ENCODE peak calls at places on chromosomes 3 and 15, in ten cellular contexts. K is spleen; R is tibial nerve; J is WERI-Rb-1; Z is mucosa of descending colon; O is stomach; C is AG04450; H is sigmoid colon; M is A549; Q is effector memory CD4-positive, alpha-beta T cell. N is an unnamed sample.

GRCh38 chr15:52185151-52185561 is 6.0 kb downstream of the GNB5 start:
- DNase-seq in Q (no peak), H (no peak), M (no peak), K (no peak), C (no peak), J (no peak), R (no peak), Z (no peak), O (peak; percentile 38), N (no peak)

GRCh38 chr15:80579611-80580010 is 115.5 kb upstream of the ABHD17C start:
- DNase-seq in C (no peak), J (no peak), Z (no peak), R (no peak), H (peak; percentile 13), M (no peak), K (peak; percentile 39), Q (no peak), O (no peak), N (no peak)

GRCh38 chr15:96073908-96074307 is 256.6 kb upstream of the NR2F2 start:
- DNase-seq in M (no peak), K (no peak), C (no peak), H (no peak), R (no peak), O (no peak), Z (no peak), Q (no peak), J (no peak), N (no peak)

GRCh38 chr3:30470566-30470965 is 135.8 kb upstream of the TGFBR2 start:
- DNase-seq in Q (no peak), K (no peak), O (no peak), C (no peak), Z (no peak), M (no peak), H (no peak), R (no peak), J (no peak), N (no peak)

GRCh38 chr3:11478167-11478566 is 165.5 kb downstream of the VGLL4 start:
- DNase-seq in Z (no peak), M (no peak), J (no peak), H (no peak), O (no peak), R (no peak), C (no peak), Q (no peak), K (no peak), N (no peak)

GRCh38 chr3:39128951-39129350 is 21.5 kb downstream of the TTC21A start:
- DNase-seq in O (no peak), Z (no peak), K (peak; percentile 57), Q (no peak), C (no peak), J (no peak), R (no peak), H (peak; percentile 36), M (no peak), N (no peak)

GRCh38 chr3:32437898-32438297 is 46.2 kb downstream of the CMTM7 start:
- DNase-seq in R (no peak), H (no peak), K (no peak), Z (no peak), J (no peak), Q (no peak), C (no peak), M (no peak), O (no peak), N (no peak)

GRCh38 chr15:47959617-47960398 is 161.0 kb upstream of the SLC24A5 start:
- DNase-seq in O (no peak), C (no peak), K (no peak), R (no peak), Z (no peak), M (no peak), J (no peak), Q (no peak), H (no peak), N (no peak)

GRCh38 chr3:86815880-86816279 is 175.1 kb downstream of the VGLL3 start:
- DNase-seq in Z (no peak), K (no peak), H (no peak), C (no peak), O (no peak), J (no peak), R (no peak), M (no peak), Q (no peak), N (no peak)

GRCh38 chr15:75182187-75183131 is 19.2 kb upstream of the C15orf39 start:
- DNase-seq in C (no peak), O (no peak), K (no peak), M (no peak), H (peak; percentile 60), Z (no peak), R (no peak), Q (no peak), J (no peak), N (no peak)

GRCh38 chr3:134643150-134643675 is 7.6 kb downstream of the KY start:
- DNase-seq in J (no peak), C (no peak), Q (no peak), H (no peak), O (peak; percentile 8), Z (no peak), M (no peak), R (no peak), K (no peak), N (no peak)

GRCh38 chr3:134642445-134643149 is 8.2 kb downstream of the KY start:
- DNase-seq in O (peak; percentile 10), C (no peak), Q (no peak), Z (no peak), M (no peak), R (no peak), K (no peak), J (no peak), H (no peak), N (no peak)

GRCh38 chr3:134641671-134642300 is 9.0 kb downstream of the KY start:
- DNase-seq in C (no peak), J (no peak), R (no peak), Q (no peak), O (peak; percentile 3), H (no peak), Z (no peak), M (no peak), K (no peak), N (no peak)

GRCh38 chr3:134640378-134640777 is 10.4 kb downstream of the KY start:
- DNase-seq in Q (no peak), K (no peak), M (no peak), Z (no peak), H (no peak), C (no peak), O (no peak), J (no peak), R (no peak), N (no peak)

DNA sequence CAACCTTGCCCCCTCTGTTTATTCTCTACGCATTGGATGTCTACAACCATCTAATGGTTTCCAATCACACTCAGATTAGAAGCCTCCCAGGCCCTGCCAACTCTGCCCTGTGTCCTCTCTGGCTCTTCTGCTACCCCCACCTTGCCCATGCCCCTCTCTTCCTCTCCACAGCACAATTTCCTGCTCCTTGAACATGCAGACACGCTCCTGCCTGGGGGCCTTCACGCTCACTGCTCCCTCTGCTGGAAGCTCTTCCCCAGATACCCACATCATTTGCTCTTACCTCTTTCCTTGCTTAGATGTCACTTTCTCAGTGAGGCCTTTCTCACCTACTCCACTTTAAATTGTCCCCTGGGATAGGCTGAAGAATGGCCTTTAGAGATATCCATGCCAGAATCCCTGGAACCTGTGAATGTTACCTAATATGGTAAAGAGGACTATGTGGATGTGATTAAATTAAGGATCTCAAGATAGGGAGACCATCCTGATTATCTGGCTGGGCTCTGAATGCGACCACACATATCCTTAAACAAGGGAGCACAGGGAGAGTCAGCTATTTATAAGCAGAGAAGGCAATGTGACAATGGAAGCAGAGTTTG is 9.9 kb downstream of the KY start:
- DNase-seq in O (peak; percentile 41), K (no peak), Z (no peak), C (no peak), Q (no peak), J (peak; percentile 59), H (no peak), R (no peak), M (peak; percentile 29), N (no peak)
- H3K9me3 ChIP-seq in O (no peaks in the 10 kb centered on the region), K (no peaks in the 10 kb centered on the region), Z (no peaks in the 10 kb centered on the region), C (no peaks in the 10 kb centered on the region), Q (no peaks in the 10 kb centered on the region), J (no peaks in the 10 kb centered on the region), H (no peaks in the 10 kb centered on the region), R (no peaks in the 10 kb centered on the region), M (no peaks in the 10 kb centered on the region), N (no peaks in the 10 kb centered on the region)

GRCh38 chr3:20739814-20740213 is 553.8 kb upstream of the SGO1 start:
- DNase-seq in R (no peak), M (no peak), Z (no peak), J (no peak), Q (no peak), K (no peak), C (no peak), H (no peak), O (no peak), N (no peak)

GRCh38 chr3:20741381-20741780 is 555.4 kb upstream of the SGO1 start:
- DNase-seq in J (no peak), M (no peak), H (no peak), Z (no peak), O (no peak), Q (no peak), C (no peak), K (no peak), R (no peak), N (no peak)

GRCh38 chr3:20747736-20748135 is 561.7 kb upstream of the SGO1 start:
- DNase-seq in Z (no peak), M (no peak), Q (no peak), H (no peak), K (no peak), J (no peak), R (no peak), O (no peak), C (no peak), N (no peak)

GRCh38 chr3:20742903-20743302 is 556.9 kb upstream of the SGO1 start:
- DNase-seq in R (no peak), H (no peak), K (no peak), Q (no peak), J (no peak), Z (no peak), M (no peak), O (no peak), C (no peak), N (no peak)
- H3K9me3 ChIP-seq in R (no peaks in the 10 kb centered on the region), H (no peaks in the 10 kb centered on the region), K (no peaks in the 10 kb centered on the region), Q (no peaks in the 10 kb centered on the region), J (no peaks in the 10 kb centered on the region), Z (peaks cover 19% of the 10 kb centered on the region), M (no peaks in the 10 kb centered on the region), O (no peaks in the 10 kb centered on the region), C (no peaks in the 10 kb centered on the region), N (no peaks in the 10 kb centered on the region)

DNA sequence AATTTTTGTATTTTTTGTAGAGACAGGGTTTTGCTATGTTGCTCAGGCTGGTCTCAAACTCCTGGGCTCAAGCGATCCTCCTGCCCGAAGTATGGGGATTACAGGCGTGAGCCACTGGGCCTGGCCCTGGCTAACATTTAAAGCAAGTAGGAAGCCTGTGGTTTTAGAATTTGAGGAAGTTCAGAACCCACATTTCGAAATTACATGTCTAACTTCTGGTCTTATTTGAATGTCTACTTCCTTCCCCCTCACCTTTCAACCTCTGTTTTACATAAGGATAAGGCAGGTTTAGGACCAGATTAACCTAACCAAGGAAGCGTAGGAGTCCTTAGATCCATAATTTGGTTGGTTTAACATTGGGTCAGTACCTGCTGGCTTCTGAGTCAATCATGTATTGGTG is 120.5 kb upstream of the PROK2 start:
- DNase-seq in Z (no peak), M (no peak), J (no peak), H (no peak), K (peak; percentile 80), O (no peak), C (no peak), Q (no peak), R (no peak), N (no peak)
- H3K9me3 ChIP-seq in Z (no peaks in the 10 kb centered on the region), M (no peaks in the 10 kb centered on the region), J (no peaks in the 10 kb centered on the region), H (no peaks in the 10 kb centered on the region), K (no peaks in the 10 kb centered on the region), O (no peaks in the 10 kb centered on the region), C (no peaks in the 10 kb centered on the region), Q (no peaks in the 10 kb centered on the region), R (no peaks in the 10 kb centered on the region), N (no peaks in the 10 kb centered on the region)

GRCh38 chr3:76561494-76562242 is 478.2 kb upstream of the ROBO2 start:
- DNase-seq in M (no peak), J (no peak), H (no peak), O (no peak), R (no peak), C (no peak), Q (no peak), Z (no peak), K (no peak), N (no peak)
- H3K9me3 ChIP-seq in M (peaks cover 3% of the 10 kb centered on the region), J (no peaks in the 10 kb centered on the region), H (no peaks in the 10 kb centered on the region), O (no peaks in the 10 kb centered on the region), R (no peaks in the 10 kb centered on the region), C (no peaks in the 10 kb centered on the region), Q (no peaks in the 10 kb centered on the region), Z (no peaks in the 10 kb centered on the region), K (no peaks in the 10 kb centered on the region), N (no peaks in the 10 kb centered on the region)

N was measured in upper lobe of right lung.